ENCODE peak calls at places on chromosomes 2 and 18, in seven cellular contexts. One of them, this sample, is unnamed.

GRCh38 chr18:25210622-25211021 is 141.3 kb downstream of the ZNF521 start:
- DNase-seq in hippocampal formation: no peak
- DNase-seq in heart right ventricle: no peak
- DNase-seq in smooth muscle cell of the brain vasculature: no peak
- DNase-seq in right lobe of liver: no peak
- DNase-seq in pancreas: no peak
- DNase-seq in nucleus accumbens: no peak
- DNase-seq in this sample: no peak

GRCh38 chr2:241843321-241844065 is 15.2 kb downstream of the PDCD1 start:
- DNase-seq in hippocampal formation: no peak
- DNase-seq in heart right ventricle: peak
- DNase-seq in smooth muscle cell of the brain vasculature: no peak
- DNase-seq in right lobe of liver: no peak
- DNase-seq in pancreas: no peak
- DNase-seq in nucleus accumbens: no peak
- DNase-seq in this sample: no peak

GRCh38 chr2:172894723-172895387 is 159.2 kb downstream of the RAPGEF4 start:
- DNase-seq in hippocampal formation: no peak
- DNase-seq in heart right ventricle: no peak
- DNase-seq in smooth muscle cell of the brain vasculature: no peak
- DNase-seq in right lobe of liver: no peak
- DNase-seq in pancreas: no peak
- DNase-seq in nucleus accumbens: no peak
- DNase-seq in this sample: no peak

GRCh38 chr2:224160917-224161316 is 121.8 kb upstream of the SERPINE2 start:
- DNase-seq in hippocampal formation: no peak
- DNase-seq in heart right ventricle: peak
- DNase-seq in smooth muscle cell of the brain vasculature: no peak
- DNase-seq in right lobe of liver: no peak
- DNase-seq in pancreas: no peak
- DNase-seq in nucleus accumbens: no peak
- DNase-seq in this sample: no peak

GRCh38 chr2:214180686-214181085 is 230.2 kb upstream of the VWC2L start:
- DNase-seq in hippocampal formation: no peak
- DNase-seq in heart right ventricle: no peak
- DNase-seq in smooth muscle cell of the brain vasculature: no peak
- DNase-seq in right lobe of liver: no peak
- DNase-seq in pancreas: no peak
- DNase-seq in nucleus accumbens: no peak
- DNase-seq in this sample: no peak

GRCh38 chr2:167264380-167264779 is 376.1 kb downstream of the XIRP2 start:
- DNase-seq in hippocampal formation: no peak
- DNase-seq in heart right ventricle: no peak
- DNase-seq in smooth muscle cell of the brain vasculature: peak
- DNase-seq in right lobe of liver: no peak
- DNase-seq in pancreas: no peak
- DNase-seq in nucleus accumbens: no peak
- DNase-seq in this sample: no peak

GRCh38 chr2:102886216-102886893 is 124.5 kb downstream of the TMEM182 start:
- DNase-seq in hippocampal formation: no peak
- DNase-seq in heart right ventricle: no peak
- DNase-seq in smooth muscle cell of the brain vasculature: no peak
- DNase-seq in right lobe of liver: no peak
- DNase-seq in pancreas: no peak
- DNase-seq in nucleus accumbens: no peak
- DNase-seq in this sample: no peak

GRCh38 chr2:96546321-96546720 is 9.8 kb downstream of the ARID5A start:
- DNase-seq in hippocampal formation: no peak
- DNase-seq in heart right ventricle: no peak
- DNase-seq in smooth muscle cell of the brain vasculature: no peak
- DNase-seq in right lobe of liver: no peak
- DNase-seq in pancreas: no peak
- DNase-seq in nucleus accumbens: no peak
- DNase-seq in this sample: no peak

GRCh38 chr2:218360453-218360852 is 3.8 kb downstream of the CATIP start:
- DNase-seq in hippocampal formation: peak
- DNase-seq in heart right ventricle: no peak
- DNase-seq in smooth muscle cell of the brain vasculature: no peak
- DNase-seq in right lobe of liver: no peak
- DNase-seq in pancreas: no peak
- DNase-seq in nucleus accumbens: no peak
- DNase-seq in this sample: no peak

GRCh38 chr2:203579131-203579643 is 44.1 kb upstream of the RAPH1 start:
- DNase-seq in hippocampal formation: no peak
- DNase-seq in heart right ventricle: no peak
- DNase-seq in smooth muscle cell of the brain vasculature: no peak
- DNase-seq in right lobe of liver: peak
- DNase-seq in pancreas: no peak
- DNase-seq in nucleus accumbens: no peak
- DNase-seq in this sample: no peak

GRCh38 chr18:69957071-69957620 is 9.5 kb upstream of the CD226 start:
- DNase-seq in hippocampal formation: no peak
- DNase-seq in heart right ventricle: no peak
- DNase-seq in smooth muscle cell of the brain vasculature: no peak
- DNase-seq in right lobe of liver: no peak
- DNase-seq in pancreas: no peak
- DNase-seq in nucleus accumbens: no peak
- DNase-seq in this sample: no peak

GRCh38 chr18:6022089-6022444 is 126.7 kb upstream of the TMEM200C start:
- DNase-seq in hippocampal formation: no peak
- DNase-seq in heart right ventricle: no peak
- DNase-seq in smooth muscle cell of the brain vasculature: no peak
- DNase-seq in right lobe of liver: no peak
- DNase-seq in pancreas: no peak
- DNase-seq in nucleus accumbens: no peak
- DNase-seq in this sample: no peak

GRCh38 chr2:135099802-135100483 is 47.9 kb downstream of the RAB3GAP1 start:
- DNase-seq in hippocampal formation: no peak
- DNase-seq in heart right ventricle: no peak
- DNase-seq in smooth muscle cell of the brain vasculature: no peak
- DNase-seq in right lobe of liver: no peak
- DNase-seq in pancreas: no peak
- DNase-seq in nucleus accumbens: no peak
- DNase-seq in this sample: no peak

GRCh38 chr2:207530160-207531023 is 630 bp downstream of the CREB1 start:
- DNase-seq in hippocampal formation: peak
- DNase-seq in heart right ventricle: peak
- DNase-seq in smooth muscle cell of the brain vasculature: no peak
- DNase-seq in right lobe of liver: peak
- DNase-seq in pancreas: peak
- DNase-seq in nucleus accumbens: peak
- DNase-seq in this sample: peak

GRCh38 chr2:218873359-218874194 is 7.1 kb upstream of the WNT10A start:
- DNase-seq in hippocampal formation: no peak
- DNase-seq in heart right ventricle: no peak
- DNase-seq in smooth muscle cell of the brain vasculature: no peak
- DNase-seq in right lobe of liver: no peak
- DNase-seq in pancreas: no peak
- DNase-seq in nucleus accumbens: peak
- DNase-seq in this sample: no peak

GRCh38 chr2:128374001-128374710 is 55.5 kb upstream of the HS6ST1 start:
- DNase-seq in hippocampal formation: no peak
- DNase-seq in heart right ventricle: no peak
- DNase-seq in smooth muscle cell of the brain vasculature: no peak
- DNase-seq in right lobe of liver: no peak
- DNase-seq in pancreas: peak
- DNase-seq in nucleus accumbens: no peak
- DNase-seq in this sample: no peak

GRCh38 chr2:224395646-224396390 is 6.1 kb downstream of the FAM124B start:
- DNase-seq in hippocampal formation: no peak
- DNase-seq in heart right ventricle: no peak
- DNase-seq in smooth muscle cell of the brain vasculature: no peak
- DNase-seq in right lobe of liver: no peak
- DNase-seq in pancreas: no peak
- DNase-seq in nucleus accumbens: no peak
- DNase-seq in this sample: no peak

GRCh38 chr2:217717541-217717940 is 285.3 kb downstream of the TNS1 start:
- DNase-seq in hippocampal formation: no peak
- DNase-seq in heart right ventricle: no peak
- DNase-seq in smooth muscle cell of the brain vasculature: no peak
- DNase-seq in right lobe of liver: no peak
- DNase-seq in pancreas: no peak
- DNase-seq in nucleus accumbens: no peak
- DNase-seq in this sample: no peak

GRCh38 chr2:190994148-190994547 is 19.8 kb downstream of the STAT1 start:
- DNase-seq in hippocampal formation: no peak
- DNase-seq in heart right ventricle: no peak
- DNase-seq in smooth muscle cell of the brain vasculature: no peak
- DNase-seq in right lobe of liver: no peak
- DNase-seq in pancreas: no peak
- DNase-seq in nucleus accumbens: no peak
- DNase-seq in this sample: no peak

GRCh38 chr2:164617466-164617865 is 3.8 kb downstream of the GRB14 start:
- DNase-seq in hippocampal formation: no peak
- DNase-seq in heart right ventricle: no peak
- DNase-seq in smooth muscle cell of the brain vasculature: no peak
- DNase-seq in right lobe of liver: no peak
- DNase-seq in pancreas: no peak
- DNase-seq in nucleus accumbens: no peak
- DNase-seq in this sample: no peak

GRCh38 chr2:86398911-86399474 is 42.2 kb upstream of the KDM3A start:
- DNase-seq in hippocampal formation: no peak
- DNase-seq in heart right ventricle: no peak
- DNase-seq in smooth muscle cell of the brain vasculature: no peak
- DNase-seq in right lobe of liver: no peak
- DNase-seq in pancreas: no peak
- DNase-seq in nucleus accumbens: no peak
- DNase-seq in this sample: no peak

GRCh38 chr2:30287190-30287589 is 55.9 kb downstream of the LBH start:
- DNase-seq in hippocampal formation: no peak
- DNase-seq in heart right ventricle: no peak
- DNase-seq in smooth muscle cell of the brain vasculature: no peak
- DNase-seq in right lobe of liver: no peak
- DNase-seq in pancreas: no peak
- DNase-seq in nucleus accumbens: no peak
- DNase-seq in this sample: no peak

GRCh38 chr2:20288941-20289340 is 61.7 kb downstream of the PUM2 start:
- DNase-seq in hippocampal formation: no peak
- DNase-seq in heart right ventricle: no peak
- DNase-seq in smooth muscle cell of the brain vasculature: no peak
- DNase-seq in right lobe of liver: no peak
- DNase-seq in pancreas: no peak
- DNase-seq in nucleus accumbens: no peak
- DNase-seq in this sample: no peak

GRCh38 chr2:168920504-168921157 is 19.5 kb downstream of the G6PC2 start:
- DNase-seq in hippocampal formation: no peak
- DNase-seq in heart right ventricle: no peak
- DNase-seq in smooth muscle cell of the brain vasculature: peak
- DNase-seq in right lobe of liver: no peak
- DNase-seq in pancreas: no peak
- DNase-seq in nucleus accumbens: no peak
- DNase-seq in this sample: no peak

GRCh38 chr2:56754066-56754615 is 570.4 kb downstream of the CCDC85A start:
- DNase-seq in hippocampal formation: no peak
- DNase-seq in heart right ventricle: peak
- DNase-seq in smooth muscle cell of the brain vasculature: no peak
- DNase-seq in right lobe of liver: no peak
- DNase-seq in pancreas: no peak
- DNase-seq in nucleus accumbens: no peak
- DNase-seq in this sample: no peak

GRCh38 chr18:58180738-58181353 is 136.8 kb downstream of the NEDD4L start:
- DNase-seq in hippocampal formation: peak
- DNase-seq in heart right ventricle: no peak
- DNase-seq in smooth muscle cell of the brain vasculature: peak
- DNase-seq in right lobe of liver: no peak
- DNase-seq in pancreas: no peak
- DNase-seq in nucleus accumbens: peak
- DNase-seq in this sample: peak

GRCh38 chr18:44290366-44290855 is 390.3 kb upstream of the SETBP1 start:
- DNase-seq in hippocampal formation: no peak
- DNase-seq in heart right ventricle: no peak
- DNase-seq in smooth muscle cell of the brain vasculature: no peak
- DNase-seq in right lobe of liver: no peak
- DNase-seq in pancreas: no peak
- DNase-seq in nucleus accumbens: no peak
- DNase-seq in this sample: no peak

GRCh38 chr2:240787521-240788472 is 32.2 kb downstream of the KIF1A start:
- DNase-seq in hippocampal formation: no peak
- DNase-seq in heart right ventricle: peak
- DNase-seq in smooth muscle cell of the brain vasculature: no peak
- DNase-seq in right lobe of liver: no peak
- DNase-seq in pancreas: peak
- DNase-seq in nucleus accumbens: no peak
- DNase-seq in this sample: no peak

GRCh38 chr18:62102221-62102620 is 84.6 kb downstream of the PIGN start:
- DNase-seq in hippocampal formation: no peak
- DNase-seq in heart right ventricle: no peak
- DNase-seq in smooth muscle cell of the brain vasculature: no peak
- DNase-seq in right lobe of liver: no peak
- DNase-seq in pancreas: no peak
- DNase-seq in nucleus accumbens: no peak
- DNase-seq in this sample: no peak

GRCh38 chr18:62347091-62347506 is 22.0 kb downstream of the TNFRSF11A start:
- DNase-seq in hippocampal formation: no peak
- DNase-seq in heart right ventricle: no peak
- DNase-seq in smooth muscle cell of the brain vasculature: no peak
- DNase-seq in right lobe of liver: no peak
- DNase-seq in pancreas: no peak
- DNase-seq in nucleus accumbens: no peak
- DNase-seq in this sample: no peak

GRCh38 chr18:55510809-55511208 is 77.2 kb downstream of the TCF4 start:
- DNase-seq in hippocampal formation: no peak
- DNase-seq in heart right ventricle: no peak
- DNase-seq in smooth muscle cell of the brain vasculature: peak
- DNase-seq in right lobe of liver: no peak
- DNase-seq in pancreas: no peak
- DNase-seq in nucleus accumbens: no peak
- DNase-seq in this sample: no peak

GRCh38 chr2:168730391-168730790 is 72.0 kb upstream of the NOSTRIN start:
- DNase-seq in hippocampal formation: no peak
- DNase-seq in heart right ventricle: no peak
- DNase-seq in smooth muscle cell of the brain vasculature: peak
- DNase-seq in right lobe of liver: no peak
- DNase-seq in pancreas: no peak
- DNase-seq in nucleus accumbens: no peak
- DNase-seq in this sample: no peak

GRCh38 chr2:201257941-201258665 is 2.2 kb upstream of the CASP8 start:
- DNase-seq in hippocampal formation: no peak
- DNase-seq in heart right ventricle: peak
- DNase-seq in smooth muscle cell of the brain vasculature: peak
- DNase-seq in right lobe of liver: peak
- DNase-seq in pancreas: peak
- DNase-seq in nucleus accumbens: no peak
- DNase-seq in this sample: peak